ENCODE peak calls at places on chromosome 12, in eight cellular contexts. One of them, this sample, is unnamed.

GRCh38 chr12:24546661-24547060 is 402.2 kb downstream of the BCAT1 start:
- DNase-seq in upper lobe of right lung: no peak
- DNase-seq in CD4-positive, CD25-positive, alpha-beta regulatory T cell: no peak
- DNase-seq in H1: no peak
- DNase-seq in GM23248: no peak
- DNase-seq in right atrium auricular region: no peak
- DNase-seq in endodermal cell: no peak
- DNase-seq in naive thymus-derived CD4-positive, alpha-beta T cell: no peak
- DNase-seq in this sample: no peak

GRCh38 chr12:119338593-119339363 is 4.2 kb downstream of the CCDC60 start:
- DNase-seq in H1: no peak
- DNase-seq in endodermal cell: peak; percentile 60
- DNase-seq in GM23248: no peak
- DNase-seq in CD4-positive, CD25-positive, alpha-beta regulatory T cell: no peak
- DNase-seq in right atrium auricular region: no peak
- DNase-seq in upper lobe of right lung: no peak
- DNase-seq in naive thymus-derived CD4-positive, alpha-beta T cell: no peak
- DNase-seq in this sample: no peak

GRCh38 chr12:75481013-75481705 is 604 bp downstream of the GLIPR1 start:
- DNase-seq in right atrium auricular region: no peak
- DNase-seq in H1: no peak
- DNase-seq in endodermal cell: no peak
- DNase-seq in GM23248: peak; percentile 34
- DNase-seq in upper lobe of right lung: no peak
- DNase-seq in naive thymus-derived CD4-positive, alpha-beta T cell: no peak
- DNase-seq in CD4-positive, CD25-positive, alpha-beta regulatory T cell: no peak
- DNase-seq in this sample: no peak

GRCh38 chr12:116123511-116124258 is 153.8 kb downstream of the MED13L start:
- DNase-seq in GM23248: peak; percentile 64
- DNase-seq in endodermal cell: peak; percentile 60
- DNase-seq in upper lobe of right lung: no peak
- DNase-seq in H1: no peak
- DNase-seq in naive thymus-derived CD4-positive, alpha-beta T cell: no peak
- DNase-seq in right atrium auricular region: no peak
- DNase-seq in CD4-positive, CD25-positive, alpha-beta regulatory T cell: no peak
- DNase-seq in this sample: no peak

GRCh38 chr12:112025808-112026375 is 12.7 kb downstream of the ERP29 start:
- DNase-seq in GM23248: peak; percentile 12
- DNase-seq in naive thymus-derived CD4-positive, alpha-beta T cell: no peak
- DNase-seq in endodermal cell: no peak
- DNase-seq in upper lobe of right lung: no peak
- DNase-seq in CD4-positive, CD25-positive, alpha-beta regulatory T cell: no peak
- DNase-seq in right atrium auricular region: no peak
- DNase-seq in H1: no peak
- DNase-seq in this sample: no peak

GRCh38 chr12:25130741-25131188 is 64.2 kb downstream of the DNAI7 start:
- DNase-seq in CD4-positive, CD25-positive, alpha-beta regulatory T cell: peak; percentile 47
- DNase-seq in upper lobe of right lung: no peak
- DNase-seq in naive thymus-derived CD4-positive, alpha-beta T cell: no peak
- DNase-seq in GM23248: peak; percentile 79
- DNase-seq in H1: no peak
- DNase-seq in endodermal cell: no peak
- DNase-seq in right atrium auricular region: no peak
- DNase-seq in this sample: no peak

GRCh38 chr12:779745-780734 is 27.7 kb downstream of the WNK1 start:
- DNase-seq in CD4-positive, CD25-positive, alpha-beta regulatory T cell: no peak
- DNase-seq in right atrium auricular region: no peak
- DNase-seq in endodermal cell: no peak
- DNase-seq in GM23248: peak; percentile 80
- DNase-seq in naive thymus-derived CD4-positive, alpha-beta T cell: no peak
- DNase-seq in H1: no peak
- DNase-seq in upper lobe of right lung: no peak
- DNase-seq in this sample: no peak

GRCh38 chr12:122790393-122791075 is 16.2 kb downstream of the CCDC62 start:
- DNase-seq in GM23248: peak; percentile 73
- DNase-seq in H1: no peak
- DNase-seq in upper lobe of right lung: no peak
- DNase-seq in naive thymus-derived CD4-positive, alpha-beta T cell: no peak
- DNase-seq in endodermal cell: peak; percentile 78
- DNase-seq in CD4-positive, CD25-positive, alpha-beta regulatory T cell: no peak
- DNase-seq in right atrium auricular region: no peak
- DNase-seq in this sample: no peak

GRCh38 chr12:121610239-121611149 is 15.8 kb upstream of the ORAI1 start:
- DNase-seq in endodermal cell: peak; percentile 35
- DNase-seq in CD4-positive, CD25-positive, alpha-beta regulatory T cell: no peak
- DNase-seq in naive thymus-derived CD4-positive, alpha-beta T cell: no peak
- DNase-seq in H1: no peak
- DNase-seq in GM23248: peak; percentile 80
- DNase-seq in right atrium auricular region: no peak
- DNase-seq in upper lobe of right lung: no peak
- DNase-seq in this sample: no peak

GRCh38 chr12:117832459-117833457 is 136.0 kb downstream of the KSR2 start:
- DNase-seq in endodermal cell: no peak
- DNase-seq in naive thymus-derived CD4-positive, alpha-beta T cell: no peak
- DNase-seq in H1: no peak
- DNase-seq in upper lobe of right lung: no peak
- DNase-seq in right atrium auricular region: no peak
- DNase-seq in GM23248: peak; percentile 82
- DNase-seq in CD4-positive, CD25-positive, alpha-beta regulatory T cell: no peak
- DNase-seq in this sample: no peak

GRCh38 chr12:1776139-1776975 is 44.0 kb upstream of the LRTM2 start:
- DNase-seq in endodermal cell: peak; percentile 67
- DNase-seq in right atrium auricular region: no peak
- DNase-seq in upper lobe of right lung: no peak
- DNase-seq in H1: no peak
- DNase-seq in GM23248: peak; percentile 96
- DNase-seq in CD4-positive, CD25-positive, alpha-beta regulatory T cell: no peak
- DNase-seq in naive thymus-derived CD4-positive, alpha-beta T cell: no peak
- DNase-seq in this sample: no peak

GRCh38 chr12:82818276-82819035 is 131.8 kb downstream of the TMTC2 start:
- DNase-seq in upper lobe of right lung: no peak
- DNase-seq in GM23248: peak; percentile 47
- DNase-seq in endodermal cell: no peak
- DNase-seq in CD4-positive, CD25-positive, alpha-beta regulatory T cell: no peak
- DNase-seq in right atrium auricular region: no peak
- DNase-seq in naive thymus-derived CD4-positive, alpha-beta T cell: no peak
- DNase-seq in H1: no peak
- DNase-seq in this sample: no peak

GRCh38 chr12:26373606-26374495 is 178.5 kb downstream of the SSPN start:
- DNase-seq in upper lobe of right lung: no peak
- DNase-seq in naive thymus-derived CD4-positive, alpha-beta T cell: no peak
- DNase-seq in CD4-positive, CD25-positive, alpha-beta regulatory T cell: no peak
- DNase-seq in GM23248: peak; percentile 53
- DNase-seq in right atrium auricular region: no peak
- DNase-seq in endodermal cell: no peak
- DNase-seq in H1: no peak
- DNase-seq in this sample: no peak

GRCh38 chr12:1716911-1717310 is 26.0 kb downstream of the ADIPOR2 start:
- DNase-seq in endodermal cell: no peak
- DNase-seq in naive thymus-derived CD4-positive, alpha-beta T cell: no peak
- DNase-seq in H1: no peak
- DNase-seq in right atrium auricular region: no peak
- DNase-seq in CD4-positive, CD25-positive, alpha-beta regulatory T cell: no peak
- DNase-seq in upper lobe of right lung: no peak
- DNase-seq in GM23248: peak; percentile 42
- DNase-seq in this sample: no peak

GRCh38 chr12:3256103-3256551 is 178.9 kb downstream of the TSPAN9 start:
- DNase-seq in upper lobe of right lung: no peak
- DNase-seq in CD4-positive, CD25-positive, alpha-beta regulatory T cell: no peak
- DNase-seq in H1: no peak
- DNase-seq in endodermal cell: no peak
- DNase-seq in GM23248: no peak
- DNase-seq in naive thymus-derived CD4-positive, alpha-beta T cell: no peak
- DNase-seq in right atrium auricular region: no peak
- DNase-seq in this sample: no peak

GRCh38 chr12:68498736-68499135 is 112.0 kb upstream of the RAP1B start:
- DNase-seq in CD4-positive, CD25-positive, alpha-beta regulatory T cell: no peak
- DNase-seq in endodermal cell: peak; percentile 63
- DNase-seq in right atrium auricular region: no peak
- DNase-seq in H1: no peak
- DNase-seq in upper lobe of right lung: no peak
- DNase-seq in naive thymus-derived CD4-positive, alpha-beta T cell: no peak
- DNase-seq in GM23248: no peak
- DNase-seq in this sample: no peak

GRCh38 chr12:119171266-119171665 is 7.5 kb upstream of the HSPB8 start:
- DNase-seq in naive thymus-derived CD4-positive, alpha-beta T cell: no peak
- DNase-seq in endodermal cell: no peak
- DNase-seq in GM23248: no peak
- DNase-seq in right atrium auricular region: no peak
- DNase-seq in upper lobe of right lung: no peak
- DNase-seq in CD4-positive, CD25-positive, alpha-beta regulatory T cell: no peak
- DNase-seq in H1: no peak
- DNase-seq in this sample: no peak

GRCh38 chr12:105740337-105740736 is 398.4 kb downstream of the NUAK1 start:
- DNase-seq in GM23248: no peak
- DNase-seq in naive thymus-derived CD4-positive, alpha-beta T cell: no peak
- DNase-seq in upper lobe of right lung: no peak
- DNase-seq in endodermal cell: peak; percentile 71
- DNase-seq in H1: no peak
- DNase-seq in right atrium auricular region: no peak
- DNase-seq in CD4-positive, CD25-positive, alpha-beta regulatory T cell: no peak
- DNase-seq in this sample: no peak
- H3K4me1 ChIP-seq in GM23248: peaks cover 28% of the 10 kb centered on the region
- H3K4me1 ChIP-seq in naive thymus-derived CD4-positive, alpha-beta T cell: no peaks in the 10 kb centered on the region
- H3K4me1 ChIP-seq in upper lobe of right lung: peaks cover 18% of the 10 kb centered on the region
- H3K4me1 ChIP-seq in endodermal cell: peaks cover 25% of the 10 kb centered on the region
- H3K4me1 ChIP-seq in H1: peaks cover 15% of the 10 kb centered on the region
- H3K4me1 ChIP-seq in right atrium auricular region: peaks cover 59% of the 10 kb centered on the region
- H3K4me1 ChIP-seq in CD4-positive, CD25-positive, alpha-beta regulatory T cell: no peaks in the 10 kb centered on the region
- H3K4me1 ChIP-seq in this sample: no peaks in the 10 kb centered on the region

DNA sequence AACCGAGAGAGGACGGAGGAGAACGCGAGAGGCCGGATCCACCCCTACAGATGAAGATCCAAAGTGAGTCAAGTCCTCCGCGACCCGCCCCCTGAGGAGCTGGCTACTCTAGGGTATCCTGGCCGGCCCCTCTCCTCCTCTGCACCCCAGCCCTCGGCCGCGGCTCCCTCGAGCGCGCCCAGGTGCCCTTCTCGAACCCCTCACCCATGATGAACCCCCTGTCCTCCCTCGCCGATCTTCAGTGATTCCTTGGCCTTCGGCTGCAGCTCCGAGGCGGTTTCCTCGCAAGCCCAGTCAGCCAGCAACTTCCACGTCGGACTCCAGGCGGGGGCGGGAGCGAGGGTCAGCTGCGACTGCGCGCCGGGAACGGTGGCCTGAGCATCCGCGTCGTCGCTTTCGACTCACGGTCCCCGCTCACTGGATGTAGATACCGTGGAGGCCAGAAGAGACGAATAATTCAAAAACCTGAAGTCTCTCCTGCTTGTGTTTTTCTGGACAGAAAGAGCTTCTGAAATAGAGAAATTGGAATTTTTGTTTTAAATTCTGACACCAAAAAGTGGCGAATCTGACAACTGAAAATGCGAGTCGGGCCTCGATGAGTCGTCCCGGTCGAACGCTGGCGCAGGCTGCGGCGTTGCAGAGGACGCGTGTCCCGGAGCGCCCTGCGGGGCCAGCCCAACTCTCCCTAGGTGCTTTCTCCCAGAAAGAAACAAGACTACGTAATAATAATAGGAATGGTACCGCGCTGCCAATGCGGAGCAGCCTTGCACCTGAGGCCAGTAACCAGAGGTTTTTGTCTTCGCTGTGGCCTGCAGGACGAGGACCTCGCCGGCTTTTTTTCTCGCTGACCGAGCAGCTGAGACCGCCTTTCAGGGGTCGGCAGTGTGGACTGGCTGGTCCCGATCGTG is at the start of gene ARL1:
- DNase-seq in naive thymus-derived CD4-positive, alpha-beta T cell: peak; percentile 85
- DNase-seq in H1: peak; percentile 84
- DNase-seq in upper lobe of right lung: peak; percentile 95
- DNase-seq in right atrium auricular region: peak; percentile 85
- DNase-seq in endodermal cell: peak; percentile 95
- DNase-seq in CD4-positive, CD25-positive, alpha-beta regulatory T cell: peak; percentile 66
- DNase-seq in GM23248: peak; percentile 97
- DNase-seq in this sample: peak; percentile 85
- H3K4me1 ChIP-seq in naive thymus-derived CD4-positive, alpha-beta T cell: peaks cover 15% of the 10 kb centered on the region
- H3K4me1 ChIP-seq in H1: no peaks in the 10 kb centered on the region
- H3K4me1 ChIP-seq in upper lobe of right lung: peaks cover 25% of the 10 kb centered on the region
- H3K4me1 ChIP-seq in right atrium auricular region: peaks cover 21% of the 10 kb centered on the region
- H3K4me1 ChIP-seq in endodermal cell: peaks cover 4% of the 10 kb centered on the region
- H3K4me1 ChIP-seq in CD4-positive, CD25-positive, alpha-beta regulatory T cell: peaks cover 21% of the 10 kb centered on the region
- H3K4me1 ChIP-seq in GM23248: peaks cover 11% of the 10 kb centered on the region
- H3K4me1 ChIP-seq in this sample: peaks cover 14% of the 10 kb centered on the region

GRCh38 chr12:12249216-12250050 is 17.4 kb downstream of the LRP6 start:
- DNase-seq in CD4-positive, CD25-positive, alpha-beta regulatory T cell: no peak
- DNase-seq in GM23248: no peak
- DNase-seq in naive thymus-derived CD4-positive, alpha-beta T cell: no peak
- DNase-seq in upper lobe of right lung: no peak
- DNase-seq in H1: no peak
- DNase-seq in endodermal cell: no peak
- DNase-seq in right atrium auricular region: no peak
- DNase-seq in this sample: no peak

DNA sequence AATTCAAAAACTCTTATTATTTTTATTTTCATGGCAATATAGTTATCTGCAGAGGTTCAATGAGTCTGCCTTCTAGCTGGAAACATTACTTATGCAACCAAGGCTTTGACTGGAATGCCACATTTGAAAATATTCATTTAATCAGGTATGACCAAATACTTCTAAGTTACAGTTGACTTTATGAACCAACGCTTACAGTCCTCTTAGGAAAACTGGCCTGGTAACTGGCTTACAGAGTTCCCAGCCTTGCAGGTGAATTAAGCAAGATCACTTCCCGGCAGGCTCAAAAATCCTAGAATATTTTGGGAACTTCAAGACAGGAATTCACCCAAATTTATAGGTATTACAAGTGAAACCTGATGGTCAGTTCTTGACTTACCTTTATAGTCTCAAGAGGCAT is 12.3 kb downstream of the LRP6 start:
- DNase-seq in CD4-positive, CD25-positive, alpha-beta regulatory T cell: no peak
- DNase-seq in upper lobe of right lung: no peak
- DNase-seq in naive thymus-derived CD4-positive, alpha-beta T cell: no peak
- DNase-seq in endodermal cell: no peak
- DNase-seq in GM23248: no peak
- DNase-seq in right atrium auricular region: no peak
- DNase-seq in H1: no peak
- DNase-seq in this sample: no peak
- H3K4me1 ChIP-seq in CD4-positive, CD25-positive, alpha-beta regulatory T cell: no peaks in the 10 kb centered on the region
- H3K4me1 ChIP-seq in upper lobe of right lung: peaks cover 12% of the 10 kb centered on the region
- H3K4me1 ChIP-seq in naive thymus-derived CD4-positive, alpha-beta T cell: no peaks in the 10 kb centered on the region
- H3K4me1 ChIP-seq in endodermal cell: no peaks in the 10 kb centered on the region
- H3K4me1 ChIP-seq in GM23248: peaks cover 21% of the 10 kb centered on the region
- H3K4me1 ChIP-seq in right atrium auricular region: no peaks in the 10 kb centered on the region
- H3K4me1 ChIP-seq in H1: no peaks in the 10 kb centered on the region
- H3K4me1 ChIP-seq in this sample: no peaks in the 10 kb centered on the region

GRCh38 chr12:43576162-43576561 is 24.2 kb upstream of the ADAMTS20 start:
- DNase-seq in GM23248: no peak
- DNase-seq in right atrium auricular region: no peak
- DNase-seq in naive thymus-derived CD4-positive, alpha-beta T cell: no peak
- DNase-seq in CD4-positive, CD25-positive, alpha-beta regulatory T cell: no peak
- DNase-seq in H1: no peak
- DNase-seq in upper lobe of right lung: no peak
- DNase-seq in endodermal cell: no peak
- DNase-seq in this sample: no peak

DNA sequence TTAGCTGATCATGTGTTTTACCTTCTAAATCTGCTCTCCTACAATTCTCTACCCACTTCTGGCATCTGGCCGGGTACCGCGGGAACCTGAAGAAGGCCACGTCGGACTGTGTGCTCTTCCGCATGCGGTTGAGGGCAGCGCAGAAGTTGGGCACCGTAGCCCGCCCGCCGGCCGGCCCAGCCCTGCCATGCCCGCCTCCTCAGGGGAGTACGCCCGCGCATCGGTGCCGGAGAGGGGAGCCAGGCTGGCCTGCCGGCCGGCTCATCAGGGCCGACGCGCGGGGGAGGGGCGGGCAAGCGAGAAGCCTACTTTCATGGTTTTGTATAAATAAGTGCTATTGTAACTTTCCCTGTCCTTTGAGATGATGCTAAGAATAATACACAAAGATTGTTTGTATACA is 19.9 kb upstream of the ADAMTS20 start:
- DNase-seq in CD4-positive, CD25-positive, alpha-beta regulatory T cell: no peak
- DNase-seq in naive thymus-derived CD4-positive, alpha-beta T cell: no peak
- DNase-seq in H1: no peak
- DNase-seq in right atrium auricular region: no peak
- DNase-seq in GM23248: no peak
- DNase-seq in endodermal cell: no peak
- DNase-seq in upper lobe of right lung: no peak
- DNase-seq in this sample: peak; percentile 25
- H3K4me1 ChIP-seq in CD4-positive, CD25-positive, alpha-beta regulatory T cell: no peaks in the 10 kb centered on the region
- H3K4me1 ChIP-seq in naive thymus-derived CD4-positive, alpha-beta T cell: no peaks in the 10 kb centered on the region
- H3K4me1 ChIP-seq in H1: no peaks in the 10 kb centered on the region
- H3K4me1 ChIP-seq in right atrium auricular region: no peaks in the 10 kb centered on the region
- H3K4me1 ChIP-seq in GM23248: no peaks in the 10 kb centered on the region
- H3K4me1 ChIP-seq in endodermal cell: no peaks in the 10 kb centered on the region
- H3K4me1 ChIP-seq in upper lobe of right lung: no peaks in the 10 kb centered on the region
- H3K4me1 ChIP-seq in this sample: no peaks in the 10 kb centered on the region